ENCODE peak calls at places on chromosomes 7 and 10, in six cellular contexts. One of them, this sample, is unnamed. For H3K4me1, the result is how much of the 10 kb centered on the place peaks cover.

GRCh38 chr10:6047326-6047611 is 14.9 kb downstream of the IL2RA start:
- DNase-seq in heart right ventricle: no peak
- DNase-seq in body of pancreas: no peak
- DNase-seq in kidney: no peak
- DNase-seq in Caco-2: no peak
- DNase-seq in endodermal cell: peak
- DNase-seq in this sample: no peak

GRCh38 chr7:27130540-27131389 is at the start of gene HOXA4:
- DNase-seq in heart right ventricle: peak
- DNase-seq in body of pancreas: peak
- DNase-seq in kidney: peak
- DNase-seq in Caco-2: peak
- DNase-seq in endodermal cell: peak
- DNase-seq in this sample: peak

GRCh38 chr10:7475046-7475860 is 64.4 kb upstream of the SFMBT2 start:
- DNase-seq in heart right ventricle: no peak
- DNase-seq in body of pancreas: peak
- DNase-seq in kidney: peak
- DNase-seq in Caco-2: no peak
- DNase-seq in endodermal cell: peak
- DNase-seq in this sample: no peak

GRCh38 chr10:102633282-102633681 is 11.0 kb upstream of the TRIM8 start:
- DNase-seq in heart right ventricle: no peak
- DNase-seq in body of pancreas: no peak
- DNase-seq in kidney: peak
- DNase-seq in Caco-2: no peak
- DNase-seq in endodermal cell: peak
- DNase-seq in this sample: peak

GRCh38 chr7:46932656-46933424 is 649.1 kb downstream of the TNS3 start:
- DNase-seq in heart right ventricle: peak
- DNase-seq in body of pancreas: peak
- DNase-seq in kidney: no peak
- DNase-seq in Caco-2: no peak
- DNase-seq in endodermal cell: no peak
- DNase-seq in this sample: no peak

GRCh38 chr10:132920101-132920925 is 22.1 kb downstream of the CFAP46 start:
- DNase-seq in heart right ventricle: no peak
- DNase-seq in body of pancreas: no peak
- DNase-seq in kidney: peak
- DNase-seq in Caco-2: no peak
- DNase-seq in endodermal cell: no peak
- DNase-seq in this sample: peak

GRCh38 chr7:55309040-55309991 is 55.8 kb upstream of the LANCL2 start:
- DNase-seq in heart right ventricle: no peak
- DNase-seq in body of pancreas: no peak
- DNase-seq in kidney: no peak
- DNase-seq in Caco-2: no peak
- DNase-seq in endodermal cell: no peak
- DNase-seq in this sample: peak

GRCh38 chr10:73248259-73248724 is 1.2 kb upstream of the DNAJC9 start:
- DNase-seq in heart right ventricle: no peak
- DNase-seq in body of pancreas: no peak
- DNase-seq in kidney: no peak
- DNase-seq in Caco-2: no peak
- DNase-seq in endodermal cell: no peak
- DNase-seq in this sample: no peak

GRCh38 chr10:35126062-35126529 is 550 bp upstream of the CREM start:
- DNase-seq in heart right ventricle: no peak
- DNase-seq in body of pancreas: no peak
- DNase-seq in kidney: peak
- DNase-seq in Caco-2: no peak
- DNase-seq in endodermal cell: no peak
- DNase-seq in this sample: peak

GRCh38 chr10:102645741-102646609 is 1.7 kb downstream of the TRIM8 start:
- DNase-seq in heart right ventricle: peak
- DNase-seq in body of pancreas: peak
- DNase-seq in kidney: peak
- DNase-seq in Caco-2: no peak
- DNase-seq in endodermal cell: peak
- DNase-seq in this sample: peak

GRCh38 chr10:43846187-43846680 is 197.6 kb upstream of the ZNF32 start:
- DNase-seq in heart right ventricle: peak
- DNase-seq in body of pancreas: no peak
- DNase-seq in kidney: peak
- DNase-seq in Caco-2: no peak
- DNase-seq in endodermal cell: peak
- DNase-seq in this sample: no peak

GRCh38 chr7:87003872-87004798 is 55.3 kb downstream of the ELAPOR2 start:
- DNase-seq in heart right ventricle: no peak
- DNase-seq in body of pancreas: no peak
- DNase-seq in kidney: no peak
- DNase-seq in Caco-2: no peak
- DNase-seq in endodermal cell: no peak
- DNase-seq in this sample: no peak

GRCh38 chr10:31136386-31136785 is 104.7 kb upstream of the ZNF438 start:
- DNase-seq in heart right ventricle: no peak
- DNase-seq in body of pancreas: no peak
- DNase-seq in kidney: no peak
- DNase-seq in Caco-2: no peak
- DNase-seq in endodermal cell: no peak
- DNase-seq in this sample: no peak

GRCh38 chr7:151695856-151696555 is 176.3 kb upstream of the RHEB start:
- DNase-seq in heart right ventricle: no peak
- DNase-seq in body of pancreas: no peak
- DNase-seq in kidney: peak
- DNase-seq in Caco-2: no peak
- DNase-seq in endodermal cell: no peak
- DNase-seq in this sample: no peak

GRCh38 chr7:20598479-20599419 is 16.7 kb upstream of the ABCB5 start:
- DNase-seq in heart right ventricle: no peak
- DNase-seq in body of pancreas: no peak
- DNase-seq in kidney: no peak
- DNase-seq in Caco-2: no peak
- DNase-seq in endodermal cell: no peak
- DNase-seq in this sample: no peak

GRCh38 chr10:8616166-8616565 is 561.7 kb downstream of the GATA3 start:
- DNase-seq in heart right ventricle: no peak
- DNase-seq in body of pancreas: no peak
- DNase-seq in kidney: no peak
- DNase-seq in Caco-2: peak
- DNase-seq in endodermal cell: no peak
- DNase-seq in this sample: no peak
- H3K4me1 ChIP-seq in heart right ventricle: under half
- H3K4me1 ChIP-seq in body of pancreas: under half
- H3K4me1 ChIP-seq in kidney: under half
- H3K4me1 ChIP-seq in Caco-2: under half
- H3K4me1 ChIP-seq in endodermal cell: under half
- H3K4me1 ChIP-seq in this sample: under half

DNA sequence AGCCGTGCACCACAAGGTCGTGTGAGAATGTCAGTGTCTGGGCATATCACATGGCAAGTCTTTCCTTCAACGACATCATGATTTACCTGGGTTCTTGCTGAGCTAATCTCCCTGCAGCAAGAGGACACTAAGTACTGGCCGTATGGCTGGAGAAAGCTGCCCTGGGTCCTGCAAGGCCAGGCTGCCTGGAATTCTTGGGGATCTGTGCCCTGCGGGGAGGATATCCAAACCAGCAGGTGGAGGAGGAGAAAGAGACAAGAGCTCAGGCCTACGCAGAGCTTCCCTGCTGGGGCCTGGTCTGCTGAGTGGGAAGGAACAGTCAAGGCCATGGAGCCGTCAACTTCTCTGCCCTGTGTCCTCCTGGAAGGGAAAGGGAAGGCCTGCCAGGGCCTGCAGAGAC is 552.6 kb downstream of the LRMDA start:
- DNase-seq in heart right ventricle: no peak
- DNase-seq in body of pancreas: no peak
- DNase-seq in kidney: no peak
- DNase-seq in Caco-2: no peak
- DNase-seq in endodermal cell: peak
- DNase-seq in this sample: no peak
- H3K4me3 ChIP-seq in heart right ventricle: no peak
- H3K4me3 ChIP-seq in body of pancreas: no peak
- H3K4me3 ChIP-seq in kidney: no peak
- H3K4me3 ChIP-seq in Caco-2: no peak
- H3K4me3 ChIP-seq in endodermal cell: no peak
- H3K4me3 ChIP-seq in this sample: no peak

GRCh38 chr7:145169908-145170307 is 334.1 kb upstream of the TPK1 start:
- DNase-seq in heart right ventricle: no peak
- DNase-seq in body of pancreas: no peak
- DNase-seq in kidney: no peak
- DNase-seq in Caco-2: no peak
- DNase-seq in endodermal cell: no peak
- DNase-seq in this sample: no peak
- TF ChIP-seq CTCF in heart right ventricle: no peak
- TF ChIP-seq CTCF in body of pancreas: peak
- TF ChIP-seq CTCF in kidney: no peak
- TF ChIP-seq CTCF in Caco-2: no peak
- TF ChIP-seq CTCF in endodermal cell: peak
- TF ChIP-seq CTCF in this sample: no peak

DNA sequence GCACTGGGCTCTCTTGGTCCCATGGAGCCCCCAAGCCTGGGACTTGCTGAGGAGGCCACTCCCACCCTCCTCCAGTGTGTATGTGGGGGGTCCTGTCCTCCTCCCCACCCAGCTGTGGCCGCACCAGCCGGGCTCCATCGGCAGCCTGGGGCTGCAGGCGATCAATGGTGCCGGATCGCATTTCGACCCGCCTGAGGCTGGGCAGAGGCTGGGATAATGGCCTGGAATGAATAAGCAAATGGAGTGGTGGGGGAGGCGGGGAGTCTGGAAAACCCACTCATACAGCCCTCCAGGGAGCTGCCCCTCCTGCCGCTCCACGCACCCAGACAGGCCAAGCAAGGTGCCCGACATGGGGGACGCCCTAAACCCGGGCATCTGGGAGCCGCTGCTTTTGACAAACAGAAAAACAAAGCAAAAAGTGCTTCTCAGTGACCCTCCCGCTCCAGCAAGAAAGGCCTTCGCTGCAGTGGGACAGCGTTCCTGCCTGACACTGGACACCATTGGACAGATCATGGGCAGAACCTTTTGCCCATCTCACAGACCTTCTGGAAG is 160.5 kb downstream of the NRF1 start:
- DNase-seq in heart right ventricle: no peak
- DNase-seq in body of pancreas: no peak
- DNase-seq in kidney: peak
- DNase-seq in Caco-2: no peak
- DNase-seq in endodermal cell: peak
- DNase-seq in this sample: peak
- H3K4me1 ChIP-seq in heart right ventricle: under half
- H3K4me1 ChIP-seq in body of pancreas: under half
- H3K4me1 ChIP-seq in kidney: under half
- H3K4me1 ChIP-seq in Caco-2: under half
- H3K4me1 ChIP-seq in endodermal cell: under half
- H3K4me1 ChIP-seq in this sample: under half